ENCODE peak calls at places on chromosomes 13 and 19, in six cellular contexts. One of them, this sample, is unnamed.

GRCh38 chr19:13966684-13967128 is 14.4 kb downstream of the DCAF15 start:
- DNase-seq in AG04450: no peak
- DNase-seq in PC-9: no peak
- DNase-seq in progenitor cell of endocrine pancreas: no peak
- DNase-seq in RWPE1: no peak
- DNase-seq in cardiac muscle cell: no peak
- DNase-seq in this sample: no peak

GRCh38 chr13:96072392-96072791 is 17.5 kb upstream of the HS6ST3 start:
- DNase-seq in PC-9: no peak
- DNase-seq in AG04450: no peak
- DNase-seq in cardiac muscle cell: no peak
- DNase-seq in RWPE1: no peak
- DNase-seq in progenitor cell of endocrine pancreas: no peak
- DNase-seq in this sample: no peak

GRCh38 chr13:44342741-44343140 is 30.9 kb upstream of the SERP2 start:
- DNase-seq in cardiac muscle cell: no peak
- DNase-seq in progenitor cell of endocrine pancreas: no peak
- DNase-seq in PC-9: no peak
- DNase-seq in RWPE1: no peak
- DNase-seq in AG04450: no peak
- DNase-seq in this sample: no peak

GRCh38 chr13:111957913-111958450 is 109.0 kb upstream of the SOX1 start:
- DNase-seq in PC-9: no peak
- DNase-seq in progenitor cell of endocrine pancreas: no peak
- DNase-seq in RWPE1: no peak
- DNase-seq in cardiac muscle cell: no peak
- DNase-seq in AG04450: no peak
- DNase-seq in this sample: no peak

GRCh38 chr13:47794963-47795362 is 206.1 kb downstream of the SUCLA2 start:
- DNase-seq in RWPE1: peak; percentile 27
- DNase-seq in cardiac muscle cell: no peak
- DNase-seq in AG04450: no peak
- DNase-seq in progenitor cell of endocrine pancreas: no peak
- DNase-seq in PC-9: no peak
- DNase-seq in this sample: no peak

GRCh38 chr19:41959056-41960053 is at the start of gene RABAC1:
- DNase-seq in progenitor cell of endocrine pancreas: peak; percentile 81
- DNase-seq in AG04450: peak; percentile 75
- DNase-seq in cardiac muscle cell: peak; percentile 94
- DNase-seq in PC-9: peak; percentile 86
- DNase-seq in RWPE1: peak; percentile 82
- DNase-seq in this sample: peak; percentile 96

GRCh38 chr13:45349438-45349837 is 8.5 kb upstream of the TPT1 start:
- DNase-seq in cardiac muscle cell: no peak
- DNase-seq in AG04450: no peak
- DNase-seq in PC-9: no peak
- DNase-seq in RWPE1: no peak
- DNase-seq in progenitor cell of endocrine pancreas: no peak
- DNase-seq in this sample: no peak

GRCh38 chr13:24662195-24663088 is 17.8 kb upstream of the ATP12A start:
- DNase-seq in AG04450: no peak
- DNase-seq in cardiac muscle cell: no peak
- DNase-seq in RWPE1: no peak
- DNase-seq in PC-9: no peak
- DNase-seq in progenitor cell of endocrine pancreas: no peak
- DNase-seq in this sample: no peak

GRCh38 chr13:47426126-47426849 is 529.4 kb upstream of the HTR2A start:
- DNase-seq in PC-9: no peak
- DNase-seq in RWPE1: peak; percentile 2
- DNase-seq in AG04450: no peak
- DNase-seq in cardiac muscle cell: no peak
- DNase-seq in progenitor cell of endocrine pancreas: no peak
- DNase-seq in this sample: no peak

GRCh38 chr19:55679343-55680257 is 4.6 kb downstream of the EPN1 start:
- DNase-seq in PC-9: no peak
- DNase-seq in RWPE1: peak; percentile 58
- DNase-seq in progenitor cell of endocrine pancreas: no peak
- DNase-seq in AG04450: no peak
- DNase-seq in cardiac muscle cell: no peak
- DNase-seq in this sample: no peak

GRCh38 chr13:61128850-61129645 is 286.6 kb downstream of the PCDH20 start:
- DNase-seq in PC-9: no peak
- DNase-seq in cardiac muscle cell: no peak
- DNase-seq in progenitor cell of endocrine pancreas: no peak
- DNase-seq in AG04450: no peak
- DNase-seq in RWPE1: no peak
- DNase-seq in this sample: no peak

GRCh38 chr13:20475927-20476691 is 49.5 kb downstream of the CRYL1 start:
- DNase-seq in RWPE1: no peak
- DNase-seq in cardiac muscle cell: no peak
- DNase-seq in AG04450: no peak
- DNase-seq in progenitor cell of endocrine pancreas: no peak
- DNase-seq in PC-9: no peak
- DNase-seq in this sample: no peak

GRCh38 chr19:35844482-35845214 is 7.7 kb downstream of the NPHS1 start:
- DNase-seq in cardiac muscle cell: no peak
- DNase-seq in RWPE1: no peak
- DNase-seq in progenitor cell of endocrine pancreas: no peak
- DNase-seq in AG04450: no peak
- DNase-seq in PC-9: no peak
- DNase-seq in this sample: no peak

GRCh38 chr13:23621316-23621645 is 51.1 kb downstream of the TNFRSF19 start:
- DNase-seq in PC-9: no peak
- DNase-seq in RWPE1: peak; percentile 37
- DNase-seq in cardiac muscle cell: no peak
- DNase-seq in AG04450: peak; percentile 55
- DNase-seq in progenitor cell of endocrine pancreas: no peak
- DNase-seq in this sample: no peak

GRCh38 chr19:5212101-5212500 is 128.5 kb downstream of the PTPRS start:
- DNase-seq in progenitor cell of endocrine pancreas: no peak
- DNase-seq in RWPE1: no peak
- DNase-seq in PC-9: no peak
- DNase-seq in cardiac muscle cell: no peak
- DNase-seq in AG04450: no peak
- DNase-seq in this sample: no peak

GRCh38 chr19:46718157-46718933 is 1.4 kb upstream of the PRKD2 start:
- DNase-seq in RWPE1: peak; percentile 66
- DNase-seq in cardiac muscle cell: no peak
- DNase-seq in AG04450: no peak
- DNase-seq in progenitor cell of endocrine pancreas: no peak
- DNase-seq in PC-9: no peak
- DNase-seq in this sample: no peak

GRCh38 chr19:43784251-43784980 is 3.6 kb upstream of the KCNN4 start:
- DNase-seq in PC-9: peak; percentile 94
- DNase-seq in progenitor cell of endocrine pancreas: no peak
- DNase-seq in AG04450: peak; percentile 55
- DNase-seq in RWPE1: peak; percentile 92
- DNase-seq in cardiac muscle cell: no peak
- DNase-seq in this sample: no peak

GRCh38 chr13:92473736-92474465 is 752.7 kb upstream of the GPC6 start:
- DNase-seq in PC-9: no peak
- DNase-seq in AG04450: no peak
- DNase-seq in progenitor cell of endocrine pancreas: no peak
- DNase-seq in RWPE1: no peak
- DNase-seq in cardiac muscle cell: no peak
- DNase-seq in this sample: no peak

GRCh38 chr19:6765738-6766356 is 1.4 kb downstream of the SH2D3A start:
- DNase-seq in RWPE1: peak; percentile 92
- DNase-seq in cardiac muscle cell: no peak
- DNase-seq in PC-9: peak; percentile 95
- DNase-seq in progenitor cell of endocrine pancreas: peak; percentile 63
- DNase-seq in AG04450: no peak
- DNase-seq in this sample: no peak

GRCh38 chr19:54341295-54341694 is 2.3 kb upstream of the LILRA4 start:
- DNase-seq in PC-9: no peak
- DNase-seq in cardiac muscle cell: no peak
- DNase-seq in RWPE1: no peak
- DNase-seq in AG04450: no peak
- DNase-seq in progenitor cell of endocrine pancreas: no peak
- DNase-seq in this sample: no peak

GRCh38 chr19:49609499-49610092 is 18.6 kb downstream of the PRR12 start:
- DNase-seq in AG04450: no peak
- DNase-seq in progenitor cell of endocrine pancreas: no peak
- DNase-seq in PC-9: no peak
- DNase-seq in RWPE1: no peak
- DNase-seq in cardiac muscle cell: no peak
- DNase-seq in this sample: no peak
- TF ChIP-seq CTCF in AG04450: no peak
- TF ChIP-seq CTCF in progenitor cell of endocrine pancreas: no peak
- TF ChIP-seq CTCF in PC-9: no peak
- TF ChIP-seq CTCF in RWPE1: no peak
- TF ChIP-seq CTCF in cardiac muscle cell: no peak
- TF ChIP-seq CTCF in this sample: no peak

DNA sequence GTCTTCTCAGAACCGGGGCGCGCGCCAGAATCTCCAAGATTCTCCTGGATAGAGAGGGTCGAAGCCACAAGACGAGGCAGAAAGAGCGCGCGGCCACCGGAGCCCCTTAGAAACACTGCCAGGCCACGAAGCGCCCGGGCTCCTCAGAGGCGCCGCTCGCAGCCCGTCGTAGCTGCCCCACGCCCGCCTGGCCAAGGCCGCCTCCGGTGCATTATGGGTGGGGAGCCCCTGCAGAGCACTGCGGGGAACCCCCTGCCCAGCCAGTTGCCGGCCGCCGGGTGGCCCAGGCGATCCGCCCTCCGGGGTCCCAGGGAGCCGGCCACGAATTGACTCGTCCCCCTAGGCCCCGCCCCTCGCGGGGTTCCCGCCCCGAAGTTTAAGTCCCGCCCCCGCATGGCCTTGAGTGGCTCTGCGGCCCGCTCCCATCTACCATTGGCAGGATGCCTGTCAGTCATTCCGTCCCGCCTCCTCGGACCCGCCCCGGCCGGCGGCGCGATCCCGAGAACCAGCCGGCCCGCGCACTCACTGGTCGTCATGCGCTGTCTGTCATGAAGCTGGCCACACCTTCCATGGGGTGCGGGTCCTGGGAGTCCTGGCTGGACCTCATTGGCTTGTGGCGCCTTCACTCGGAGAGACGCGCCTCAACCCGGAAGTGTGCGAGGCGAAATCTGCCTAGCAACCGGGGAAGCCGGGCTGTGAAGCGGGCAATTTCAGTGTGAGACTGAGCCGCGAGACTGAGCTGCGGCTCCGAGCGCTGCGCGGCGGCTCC is 20.2 kb upstream of the GATAD2A start:
- DNase-seq in PC-9: peak; percentile 100
- DNase-seq in AG04450: peak; percentile 99
- DNase-seq in cardiac muscle cell: peak; percentile 100
- DNase-seq in progenitor cell of endocrine pancreas: peak; percentile 100
- DNase-seq in RWPE1: peak; percentile 96
- DNase-seq in this sample: peak; percentile 100
- TF ChIP-seq CTCF in PC-9: no peak
- TF ChIP-seq CTCF in AG04450: peak; percentile 28
- TF ChIP-seq CTCF in cardiac muscle cell: no peak
- TF ChIP-seq CTCF in progenitor cell of endocrine pancreas: peak; percentile 9
- TF ChIP-seq CTCF in RWPE1: no peak
- TF ChIP-seq CTCF in this sample: no peak

DNA sequence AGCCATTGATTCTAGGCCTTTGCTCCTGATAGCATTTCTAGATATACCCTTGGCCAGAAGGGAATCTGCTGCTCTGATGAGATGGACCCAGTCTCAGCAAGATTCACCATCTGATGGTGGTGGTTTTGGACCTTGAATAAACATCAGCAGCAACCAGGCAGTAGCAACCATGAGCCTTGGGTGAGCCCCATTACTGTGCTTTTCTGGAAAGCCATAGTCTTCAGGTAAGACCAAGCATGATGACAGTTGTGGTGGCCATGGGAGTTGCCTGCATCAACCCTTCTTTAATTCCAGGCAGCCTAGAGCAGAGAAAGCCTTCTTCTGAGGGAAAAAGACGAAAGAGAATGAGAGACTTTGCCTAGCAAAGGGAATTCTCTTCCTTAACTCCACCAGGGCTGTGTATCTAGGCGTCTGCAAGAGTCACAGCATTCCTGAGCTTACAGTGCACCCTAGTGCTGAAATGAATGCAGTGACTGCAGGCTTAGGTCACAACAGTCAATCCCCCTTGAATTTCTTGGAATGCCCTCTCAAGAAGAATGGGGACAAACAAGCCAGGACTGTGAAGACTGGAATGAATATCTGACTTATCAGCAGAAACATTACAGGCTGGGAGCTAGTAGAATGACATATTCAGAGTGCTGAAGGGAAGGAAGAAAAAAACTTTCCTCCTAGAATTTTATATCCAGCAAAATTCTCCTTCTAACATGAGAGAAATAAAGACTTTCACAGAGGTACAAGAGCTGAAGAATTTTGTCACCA is 942.4 kb upstream of the PCDH20 start:
- DNase-seq in progenitor cell of endocrine pancreas: peak; percentile 24
- DNase-seq in AG04450: peak; percentile 48
- DNase-seq in cardiac muscle cell: peak; percentile 78
- DNase-seq in RWPE1: peak; percentile 19
- DNase-seq in PC-9: peak; percentile 33
- DNase-seq in this sample: no peak
- TF ChIP-seq CTCF in progenitor cell of endocrine pancreas: peak; percentile 73
- TF ChIP-seq CTCF in AG04450: peak; percentile 82
- TF ChIP-seq CTCF in cardiac muscle cell: peak; percentile 45
- TF ChIP-seq CTCF in RWPE1: no peak
- TF ChIP-seq CTCF in PC-9: peak; percentile 65
- TF ChIP-seq CTCF in this sample: peak; percentile 56

GRCh38 chr19:656751-657559 is 6.1 kb downstream of the RNF126 start:
- DNase-seq in PC-9: no peak
- DNase-seq in AG04450: no peak
- DNase-seq in RWPE1: no peak
- DNase-seq in progenitor cell of endocrine pancreas: no peak
- DNase-seq in cardiac muscle cell: no peak
- DNase-seq in this sample: no peak
- TF ChIP-seq CTCF in PC-9: no peak
- TF ChIP-seq CTCF in AG04450: no peak
- TF ChIP-seq CTCF in RWPE1: no peak
- TF ChIP-seq CTCF in progenitor cell of endocrine pancreas: no peak
- TF ChIP-seq CTCF in cardiac muscle cell: no peak
- TF ChIP-seq CTCF in this sample: no peak

GRCh38 chr19:18520848-18521691 is 800 bp downstream of the ELL start:
- DNase-seq in progenitor cell of endocrine pancreas: no peak
- DNase-seq in cardiac muscle cell: peak; percentile 34
- DNase-seq in RWPE1: no peak
- DNase-seq in AG04450: no peak
- DNase-seq in PC-9: peak; percentile 14
- DNase-seq in this sample: no peak
- TF ChIP-seq CTCF in progenitor cell of endocrine pancreas: peak; percentile 32
- TF ChIP-seq CTCF in cardiac muscle cell: no peak
- TF ChIP-seq CTCF in RWPE1: no peak
- TF ChIP-seq CTCF in AG04450: peak; percentile 14
- TF ChIP-seq CTCF in PC-9: no peak
- TF ChIP-seq CTCF in this sample: no peak